ENCODE peak calls at places on chromosomes 6 and 20, in eight cellular contexts. One of them, this sample, is unnamed.

GRCh38 chr20:46119028-46119546 is 973 bp downstream of the CD40 start:
- DNase-seq in fibroblast of lung: no peak
- DNase-seq in BJ: no peak
- DNase-seq in NCI-H748 treated with DMSO at 0.1 percent for 48 hours: no peak
- DNase-seq in iris pigment epithelial cell: no peak
- DNase-seq in amniotic stem cell: no peak
- DNase-seq in breast epithelium: no peak
- DNase-seq in ureter: no peak
- DNase-seq in this sample: no peak

GRCh38 chr6:3328145-3328544 is 69.4 kb downstream of the PSMG4 start:
- DNase-seq in fibroblast of lung: no peak
- DNase-seq in breast epithelium: no peak
- DNase-seq in ureter: no peak
- DNase-seq in amniotic stem cell: no peak
- DNase-seq in NCI-H748 treated with DMSO at 0.1 percent for 48 hours: no peak
- DNase-seq in iris pigment epithelial cell: peak
- DNase-seq in BJ: no peak
- DNase-seq in this sample: peak

GRCh38 chr6:33663028-33663427 is 41.9 kb downstream of the ITPR3 start:
- DNase-seq in iris pigment epithelial cell: no peak
- DNase-seq in breast epithelium: no peak
- DNase-seq in BJ: no peak
- DNase-seq in amniotic stem cell: no peak
- DNase-seq in ureter: no peak
- DNase-seq in fibroblast of lung: no peak
- DNase-seq in NCI-H748 treated with DMSO at 0.1 percent for 48 hours: no peak
- DNase-seq in this sample: no peak

GRCh38 chr6:167906899-167907298 is 80.2 kb downstream of the AFDN start:
- DNase-seq in amniotic stem cell: no peak
- DNase-seq in BJ: no peak
- DNase-seq in iris pigment epithelial cell: peak
- DNase-seq in NCI-H748 treated with DMSO at 0.1 percent for 48 hours: no peak
- DNase-seq in ureter: peak
- DNase-seq in breast epithelium: peak
- DNase-seq in fibroblast of lung: peak
- DNase-seq in this sample: peak

GRCh38 chr6:112298816-112299281 is 44.5 kb upstream of the LAMA4 start:
- DNase-seq in amniotic stem cell: peak
- DNase-seq in ureter: no peak
- DNase-seq in BJ: peak
- DNase-seq in iris pigment epithelial cell: peak
- DNase-seq in breast epithelium: no peak
- DNase-seq in NCI-H748 treated with DMSO at 0.1 percent for 48 hours: no peak
- DNase-seq in fibroblast of lung: peak
- DNase-seq in this sample: peak

GRCh38 chr20:62854121-62854520 is 7.5 kb downstream of the TCFL5 start:
- DNase-seq in NCI-H748 treated with DMSO at 0.1 percent for 48 hours: no peak
- DNase-seq in amniotic stem cell: no peak
- DNase-seq in BJ: no peak
- DNase-seq in iris pigment epithelial cell: no peak
- DNase-seq in ureter: no peak
- DNase-seq in fibroblast of lung: no peak
- DNase-seq in breast epithelium: peak
- DNase-seq in this sample: no peak

GRCh38 chr20:58752565-58752964 is 60.0 kb downstream of the NPEPL1 start:
- DNase-seq in NCI-H748 treated with DMSO at 0.1 percent for 48 hours: no peak
- DNase-seq in BJ: no peak
- DNase-seq in amniotic stem cell: no peak
- DNase-seq in ureter: no peak
- DNase-seq in iris pigment epithelial cell: no peak
- DNase-seq in breast epithelium: no peak
- DNase-seq in fibroblast of lung: no peak
- DNase-seq in this sample: no peak

GRCh38 chr6:22043284-22043962 is 253.4 kb downstream of the PRL start:
- DNase-seq in BJ: no peak
- DNase-seq in NCI-H748 treated with DMSO at 0.1 percent for 48 hours: no peak
- DNase-seq in amniotic stem cell: no peak
- DNase-seq in breast epithelium: no peak
- DNase-seq in iris pigment epithelial cell: no peak
- DNase-seq in ureter: no peak
- DNase-seq in fibroblast of lung: peak
- DNase-seq in this sample: peak

GRCh38 chr6:126195625-126196236 is 144.2 kb upstream of the CENPW start:
- DNase-seq in breast epithelium: no peak
- DNase-seq in amniotic stem cell: no peak
- DNase-seq in iris pigment epithelial cell: peak
- DNase-seq in NCI-H748 treated with DMSO at 0.1 percent for 48 hours: no peak
- DNase-seq in fibroblast of lung: peak
- DNase-seq in ureter: no peak
- DNase-seq in BJ: no peak
- DNase-seq in this sample: no peak

GRCh38 chr6:160203953-160204352 is 54.7 kb downstream of the SLC22A2 start:
- DNase-seq in iris pigment epithelial cell: no peak
- DNase-seq in breast epithelium: no peak
- DNase-seq in amniotic stem cell: no peak
- DNase-seq in NCI-H748 treated with DMSO at 0.1 percent for 48 hours: no peak
- DNase-seq in fibroblast of lung: no peak
- DNase-seq in ureter: no peak
- DNase-seq in BJ: no peak
- DNase-seq in this sample: no peak

GRCh38 chr6:85756982-85757381 is 114.3 kb upstream of the SYNCRIP start:
- DNase-seq in fibroblast of lung: peak
- DNase-seq in ureter: no peak
- DNase-seq in BJ: no peak
- DNase-seq in iris pigment epithelial cell: peak
- DNase-seq in breast epithelium: no peak
- DNase-seq in NCI-H748 treated with DMSO at 0.1 percent for 48 hours: no peak
- DNase-seq in amniotic stem cell: peak
- DNase-seq in this sample: peak

GRCh38 chr6:100138346-100139022 is 144.5 kb upstream of the MCHR2 start:
- DNase-seq in iris pigment epithelial cell: no peak
- DNase-seq in breast epithelium: no peak
- DNase-seq in ureter: no peak
- DNase-seq in amniotic stem cell: no peak
- DNase-seq in fibroblast of lung: no peak
- DNase-seq in NCI-H748 treated with DMSO at 0.1 percent for 48 hours: peak
- DNase-seq in BJ: no peak
- DNase-seq in this sample: no peak

GRCh38 chr20:36199293-36200257 is 36.7 kb upstream of the AAR2 start:
- DNase-seq in iris pigment epithelial cell: peak
- DNase-seq in fibroblast of lung: peak
- DNase-seq in amniotic stem cell: peak
- DNase-seq in ureter: peak
- DNase-seq in BJ: peak
- DNase-seq in NCI-H748 treated with DMSO at 0.1 percent for 48 hours: peak
- DNase-seq in breast epithelium: peak
- DNase-seq in this sample: peak

GRCh38 chr6:148502083-148502772 is 159.6 kb downstream of the SASH1 start:
- DNase-seq in fibroblast of lung: no peak
- DNase-seq in ureter: no peak
- DNase-seq in amniotic stem cell: no peak
- DNase-seq in iris pigment epithelial cell: peak
- DNase-seq in breast epithelium: no peak
- DNase-seq in BJ: no peak
- DNase-seq in NCI-H748 treated with DMSO at 0.1 percent for 48 hours: no peak
- DNase-seq in this sample: no peak

GRCh38 chr20:32155017-32155965 is 45.8 kb downstream of the TM9SF4 start:
- DNase-seq in NCI-H748 treated with DMSO at 0.1 percent for 48 hours: no peak
- DNase-seq in BJ: peak
- DNase-seq in iris pigment epithelial cell: peak
- DNase-seq in breast epithelium: peak
- DNase-seq in amniotic stem cell: peak
- DNase-seq in ureter: peak
- DNase-seq in fibroblast of lung: peak
- DNase-seq in this sample: peak

GRCh38 chr20:11755071-11755881 is 162.4 kb upstream of the BTBD3 start:
- DNase-seq in BJ: peak
- DNase-seq in iris pigment epithelial cell: peak
- DNase-seq in amniotic stem cell: no peak
- DNase-seq in ureter: peak
- DNase-seq in fibroblast of lung: no peak
- DNase-seq in NCI-H748 treated with DMSO at 0.1 percent for 48 hours: peak
- DNase-seq in breast epithelium: no peak
- DNase-seq in this sample: no peak

GRCh38 chr20:57767456-57767855 is 57.6 kb upstream of the PMEPA1 start:
- DNase-seq in iris pigment epithelial cell: no peak
- DNase-seq in BJ: no peak
- DNase-seq in amniotic stem cell: no peak
- DNase-seq in NCI-H748 treated with DMSO at 0.1 percent for 48 hours: no peak
- DNase-seq in ureter: no peak
- DNase-seq in fibroblast of lung: no peak
- DNase-seq in breast epithelium: no peak
- DNase-seq in this sample: no peak

GRCh38 chr20:49631856-49632418 is 64.0 kb upstream of the PTGIS start:
- DNase-seq in amniotic stem cell: no peak
- DNase-seq in NCI-H748 treated with DMSO at 0.1 percent for 48 hours: no peak
- DNase-seq in iris pigment epithelial cell: no peak
- DNase-seq in breast epithelium: no peak
- DNase-seq in BJ: no peak
- DNase-seq in ureter: no peak
- DNase-seq in fibroblast of lung: no peak
- DNase-seq in this sample: no peak

GRCh38 chr6:83097204-83097603 is 29.7 kb downstream of the DOP1A start:
- DNase-seq in amniotic stem cell: no peak
- DNase-seq in fibroblast of lung: no peak
- DNase-seq in BJ: no peak
- DNase-seq in iris pigment epithelial cell: no peak
- DNase-seq in NCI-H748 treated with DMSO at 0.1 percent for 48 hours: no peak
- DNase-seq in ureter: no peak
- DNase-seq in breast epithelium: no peak
- DNase-seq in this sample: no peak

GRCh38 chr6:39769012-39769411 is 23.2 kb upstream of the DAAM2 start:
- DNase-seq in ureter: no peak
- DNase-seq in breast epithelium: no peak
- DNase-seq in fibroblast of lung: no peak
- DNase-seq in NCI-H748 treated with DMSO at 0.1 percent for 48 hours: peak
- DNase-seq in BJ: no peak
- DNase-seq in iris pigment epithelial cell: no peak
- DNase-seq in amniotic stem cell: no peak
- DNase-seq in this sample: no peak

GRCh38 chr6:128807577-128807976 is 75.4 kb upstream of the LAMA2 start:
- DNase-seq in ureter: no peak
- DNase-seq in BJ: no peak
- DNase-seq in amniotic stem cell: no peak
- DNase-seq in breast epithelium: no peak
- DNase-seq in iris pigment epithelial cell: peak
- DNase-seq in NCI-H748 treated with DMSO at 0.1 percent for 48 hours: peak
- DNase-seq in fibroblast of lung: peak
- DNase-seq in this sample: peak

GRCh38 chr6:25699649-25700048 is 47.6 kb downstream of the SCGN start:
- DNase-seq in amniotic stem cell: no peak
- DNase-seq in NCI-H748 treated with DMSO at 0.1 percent for 48 hours: no peak
- DNase-seq in ureter: no peak
- DNase-seq in breast epithelium: no peak
- DNase-seq in iris pigment epithelial cell: no peak
- DNase-seq in fibroblast of lung: no peak
- DNase-seq in BJ: no peak
- DNase-seq in this sample: no peak

GRCh38 chr6:89269981-89270380 is 45.1 kb downstream of the GABRR2 start:
- DNase-seq in fibroblast of lung: no peak
- DNase-seq in iris pigment epithelial cell: no peak
- DNase-seq in ureter: no peak
- DNase-seq in BJ: no peak
- DNase-seq in amniotic stem cell: no peak
- DNase-seq in NCI-H748 treated with DMSO at 0.1 percent for 48 hours: no peak
- DNase-seq in breast epithelium: no peak
- DNase-seq in this sample: no peak

GRCh38 chr20:3934628-3935027 is 45.4 kb downstream of the PANK2 start:
- DNase-seq in NCI-H748 treated with DMSO at 0.1 percent for 48 hours: no peak
- DNase-seq in BJ: no peak
- DNase-seq in amniotic stem cell: no peak
- DNase-seq in ureter: no peak
- DNase-seq in fibroblast of lung: peak
- DNase-seq in breast epithelium: no peak
- DNase-seq in iris pigment epithelial cell: no peak
- DNase-seq in this sample: no peak

GRCh38 chr6:19876672-19877071 is 39.5 kb downstream of the ID4 start:
- DNase-seq in NCI-H748 treated with DMSO at 0.1 percent for 48 hours: no peak
- DNase-seq in iris pigment epithelial cell: no peak
- DNase-seq in BJ: no peak
- DNase-seq in ureter: no peak
- DNase-seq in fibroblast of lung: no peak
- DNase-seq in amniotic stem cell: no peak
- DNase-seq in breast epithelium: no peak
- DNase-seq in this sample: no peak

GRCh38 chr20:7848351-7848750 is 91.9 kb downstream of the HAO1 start:
- DNase-seq in iris pigment epithelial cell: no peak
- DNase-seq in ureter: no peak
- DNase-seq in amniotic stem cell: no peak
- DNase-seq in fibroblast of lung: no peak
- DNase-seq in NCI-H748 treated with DMSO at 0.1 percent for 48 hours: no peak
- DNase-seq in breast epithelium: no peak
- DNase-seq in BJ: no peak
- DNase-seq in this sample: no peak

GRCh38 chr6:112037783-112038216 is 16.1 kb upstream of the CCN6 start:
- DNase-seq in BJ: peak
- DNase-seq in iris pigment epithelial cell: peak
- DNase-seq in fibroblast of lung: peak
- DNase-seq in amniotic stem cell: peak
- DNase-seq in NCI-H748 treated with DMSO at 0.1 percent for 48 hours: no peak
- DNase-seq in breast epithelium: no peak
- DNase-seq in ureter: peak
- DNase-seq in this sample: peak

GRCh38 chr6:154638369-154638768 is 94.8 kb upstream of the SCAF8 start:
- DNase-seq in BJ: no peak
- DNase-seq in fibroblast of lung: no peak
- DNase-seq in ureter: no peak
- DNase-seq in amniotic stem cell: peak
- DNase-seq in NCI-H748 treated with DMSO at 0.1 percent for 48 hours: no peak
- DNase-seq in breast epithelium: no peak
- DNase-seq in iris pigment epithelial cell: peak
- DNase-seq in this sample: no peak

GRCh38 chr20:57240850-57241429 is 25.5 kb downstream of the BMP7 start:
- DNase-seq in amniotic stem cell: no peak
- DNase-seq in BJ: no peak
- DNase-seq in breast epithelium: no peak
- DNase-seq in fibroblast of lung: no peak
- DNase-seq in ureter: no peak
- DNase-seq in iris pigment epithelial cell: no peak
- DNase-seq in NCI-H748 treated with DMSO at 0.1 percent for 48 hours: no peak
- DNase-seq in this sample: no peak

GRCh38 chr6:146913842-146914562 is 290.2 kb upstream of the STXBP5 start:
- DNase-seq in amniotic stem cell: peak
- DNase-seq in breast epithelium: peak
- DNase-seq in fibroblast of lung: peak
- DNase-seq in ureter: peak
- DNase-seq in NCI-H748 treated with DMSO at 0.1 percent for 48 hours: no peak
- DNase-seq in iris pigment epithelial cell: peak
- DNase-seq in BJ: peak
- DNase-seq in this sample: peak

GRCh38 chr6:118908441-118908840 is 14.5 kb downstream of the ASF1A start:
- DNase-seq in fibroblast of lung: no peak
- DNase-seq in BJ: no peak
- DNase-seq in breast epithelium: no peak
- DNase-seq in amniotic stem cell: no peak
- DNase-seq in iris pigment epithelial cell: peak
- DNase-seq in ureter: no peak
- DNase-seq in NCI-H748 treated with DMSO at 0.1 percent for 48 hours: no peak
- DNase-seq in this sample: no peak

GRCh38 chr20:39825950-39826349 is 863.1 kb downstream of the MAFB start:
- DNase-seq in breast epithelium: no peak
- DNase-seq in fibroblast of lung: no peak
- DNase-seq in amniotic stem cell: no peak
- DNase-seq in ureter: no peak
- DNase-seq in NCI-H748 treated with DMSO at 0.1 percent for 48 hours: no peak
- DNase-seq in BJ: no peak
- DNase-seq in iris pigment epithelial cell: peak
- DNase-seq in this sample: peak

GRCh38 chr6:130134594-130134993 is 88.2 kb downstream of the SAMD3 start:
- DNase-seq in ureter: no peak
- DNase-seq in fibroblast of lung: no peak
- DNase-seq in NCI-H748 treated with DMSO at 0.1 percent for 48 hours: no peak
- DNase-seq in amniotic stem cell: no peak
- DNase-seq in breast epithelium: no peak
- DNase-seq in iris pigment epithelial cell: no peak
- DNase-seq in BJ: no peak
- DNase-seq in this sample: no peak

This sample was measured in bronchial epithelial cell.